ENCODE peak calls at places on chromosomes 16 and 17, in four cellular contexts. F, Q, T and D are unnamed samples. For H3K27me3, the result is how much of the 10 kb centered on the place peaks cover.

GRCh38 chr16:59164461-59164860 is 430.3 kb upstream of the GOT2 start:
- DNase-seq in T (no peak), Q (no peak), F (no peak), D (no peak)

GRCh38 chr17:60327122-60327869 is 64.6 kb downstream of the USP32 start:
- DNase-seq in Q (peak), T (no peak), F (no peak), D (no peak)

GRCh38 chr17:16328997-16329396 is 24.3 kb downstream of the CENPV start:
- DNase-seq in Q (peak), F (no peak), T (no peak), D (no peak)

GRCh38 chr17:65022751-65023421 is 33.7 kb downstream of the GNA13 start:
- DNase-seq in F (no peak), T (no peak), Q (no peak), D (no peak)

GRCh38 chr17:50023520-50023919 is 28.5 kb upstream of the DLX3 start:
- DNase-seq in F (no peak), Q (no peak), T (no peak), D (no peak)

GRCh38 chr17:37791434-37791833 is 46.6 kb upstream of the HNF1B start:
- DNase-seq in T (no peak), F (no peak), Q (peak), D (peak)

GRCh38 chr17:77303620-77304019 is 162.9 kb downstream of the SEC14L1 start:
- DNase-seq in Q (no peak), T (no peak), F (no peak), D (no peak)

GRCh38 chr17:81839301-81839700 is 4.5 kb upstream of the PPP1R27 start:
- DNase-seq in Q (no peak), F (no peak), T (no peak), D (no peak)

GRCh38 chr17:73644145-73645049 is at the start of gene SDK2:
- DNase-seq in F (no peak), T (no peak), Q (peak), D (no peak)

GRCh38 chr16:3691778-3692177 is 25.5 kb downstream of the TRAP1 start:
- DNase-seq in T (no peak), F (peak), Q (no peak), D (no peak)

GRCh38 chr17:488993-489757 is 136.6 kb upstream of the RPH3AL start:
- DNase-seq in F (no peak), Q (peak), T (no peak), D (peak)
- H3K4me3 ChIP-seq in F (peak), Q (peak), T (peak), D (peak)

GRCh38 chr17:56600246-56600645 is 6.7 kb downstream of the NOG start:
- DNase-seq in T (no peak), Q (no peak), F (no peak), D (no peak)
- H3K27me3 ChIP-seq in T (under half), Q (under half), F (under half), D (under half)

GRCh38 chr17:40290629-40291296 is 3.1 kb downstream of the CDC6 start:
- DNase-seq in T (no peak), F (no peak), Q (peak), D (peak)
- H3K4me3 ChIP-seq in T (no peak), F (no peak), Q (no peak), D (no peak)

GRCh38 chr17:6830383-6830986 is 1.0 kb downstream of the TEKT1 start:
- DNase-seq in Q (no peak), T (no peak), F (no peak), D (no peak)

DNA sequence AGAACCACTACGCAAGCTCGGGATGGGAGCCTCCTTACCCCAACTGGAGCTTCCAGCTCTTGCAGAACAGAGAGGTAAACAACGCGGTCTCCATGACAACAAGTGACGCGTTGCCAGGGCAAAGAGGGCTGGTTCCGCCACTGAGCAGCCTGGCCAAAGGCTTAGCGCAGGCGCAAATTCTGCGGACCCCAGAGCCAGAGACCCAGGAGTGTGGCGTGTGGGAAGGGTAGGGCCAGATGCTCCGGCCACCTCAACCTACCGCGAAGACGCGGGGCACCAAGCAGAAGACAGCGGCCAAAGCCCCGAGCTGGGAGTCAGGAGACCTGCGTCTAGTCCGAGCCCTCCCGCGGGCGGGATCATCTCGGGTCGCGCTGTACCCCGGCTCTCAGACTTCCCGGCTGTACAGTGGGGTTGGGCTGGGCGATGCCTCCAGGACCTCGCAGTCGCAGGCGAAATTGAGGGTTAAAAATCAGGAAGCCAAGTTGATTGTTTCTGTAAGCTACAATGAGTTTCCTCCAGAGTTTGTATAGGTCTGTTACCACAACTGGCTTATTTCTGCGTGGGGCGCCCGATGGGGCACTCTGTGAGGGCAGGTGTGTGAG is at the start of gene TEKT1:
- DNase-seq in Q (peak), T (peak), F (peak), D (no peak)
- H3K27me3 ChIP-seq in Q (under half), T (under half), F (under half), D (under half)

GRCh38 chr17:44063704-44064639 is 2.5 kb downstream of the LSM12 start:
- DNase-seq in Q (no peak), T (no peak), F (no peak), D (peak)

GRCh38 chr17:44065668-44066203 is 735 bp downstream of the LSM12 start:
- DNase-seq in F (no peak), Q (no peak), T (no peak), D (no peak)

GRCh38 chr17:44059101-44059892 is 7.2 kb downstream of the LSM12 start:
- DNase-seq in Q (no peak), T (no peak), F (no peak), D (no peak)

GRCh38 chr17:44062871-44063270 is 3.6 kb downstream of the LSM12 start:
- DNase-seq in F (no peak), T (no peak), Q (no peak), D (no peak)

GRCh38 chr17:44061446-44061845 is 5.0 kb downstream of the LSM12 start:
- DNase-seq in Q (no peak), T (no peak), F (no peak), D (no peak)
- H3K4me3 ChIP-seq in Q (no peak), T (no peak), F (no peak), D (no peak)

DNA sequence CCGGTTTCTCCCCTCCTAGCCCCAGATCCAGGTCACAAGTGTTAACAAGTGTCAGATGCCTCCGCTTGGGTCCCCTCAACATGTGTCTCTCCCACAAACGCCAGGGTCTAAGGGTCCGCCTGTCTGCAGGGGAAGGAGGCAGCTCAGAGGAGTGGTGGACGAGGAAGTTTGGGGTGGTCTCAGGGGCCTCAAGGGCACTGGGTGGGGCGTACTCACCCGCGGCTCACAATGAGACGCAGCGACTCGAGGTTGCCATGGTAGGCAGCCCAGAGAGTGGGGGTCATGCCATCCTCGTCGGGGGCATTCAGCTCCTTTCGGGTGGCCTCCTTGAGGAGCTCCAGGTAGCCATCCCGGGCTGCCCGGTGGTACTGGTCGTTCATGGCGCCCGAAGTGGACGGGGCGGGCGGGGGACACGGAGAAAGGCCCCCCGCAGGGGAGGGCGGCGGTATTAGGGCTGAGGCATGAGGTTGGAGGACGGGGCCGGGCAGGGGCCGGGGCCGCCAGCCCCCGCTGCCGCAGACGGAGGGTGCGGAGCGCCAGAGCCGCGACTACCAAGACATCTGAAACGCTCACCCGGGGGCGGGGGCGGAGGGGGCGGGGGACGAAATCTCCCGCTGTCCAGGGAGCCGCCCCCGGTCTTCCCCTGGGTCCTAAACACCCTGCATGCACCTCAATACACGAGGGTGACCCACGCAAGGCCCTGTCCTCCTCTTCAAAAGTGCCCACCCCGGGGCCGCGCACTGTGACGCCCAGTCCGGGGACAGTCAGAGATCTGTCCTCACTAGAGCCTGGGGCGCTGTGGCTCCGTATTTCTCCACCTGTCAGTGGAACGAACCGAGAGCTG is at the start of gene USH1G:
- DNase-seq in F (no peak), T (no peak), Q (peak), D (peak)
- H3K27me3 ChIP-seq in F (under half), T (under half), Q (half or more), D (under half)

GRCh38 chr16:101586-101985 is 23.6 kb downstream of the MPG start:
- DNase-seq in F (no peak), T (no peak), Q (no peak), D (no peak)
- H3K4me3 ChIP-seq in F (no peak), T (no peak), Q (no peak), D (no peak)

GRCh38 chr16:62549875-62550274 is 513.6 kb upstream of the CDH8 start:
- DNase-seq in Q (no peak), F (no peak), T (no peak), D (no peak)
- H3K27me3 ChIP-seq in Q (under half), F (under half), T (under half), D (under half)

GRCh38 chr17:79991924-79992656 is 43.6 kb downstream of the TBC1D16 start:
- DNase-seq in T (no peak), F (no peak), Q (no peak), D (no peak)
- H3K4me3 ChIP-seq in T (peak), F (peak), Q (peak), D (no peak)

GRCh38 chr17:48558731-48559608 is 14.1 kb upstream of the HOXB2 start:
- DNase-seq in F (no peak), Q (no peak), T (no peak), D (no peak)
- H3K27me3 ChIP-seq in F (under half), Q (half or more), T (under half), D (under half)